ENCODE peak calls at places on chromosomes 4 and X, in ten cellular contexts. V is OCI-LY7, C is NB4, L is GM06990, P is H9, Y is cardiac fibroblast, T is fibroblast of pulmonary artery, K is AG09319, Q is WTC11, D is coronary artery. S is an unnamed sample.

GRCh38 chr4:111890412-111890811 is 254.8 kb upstream of the FAM241A start:
- DNase-seq in Y (no peak), C (no peak), K (no peak), P (no peak), L (no peak), D (no peak), V (no peak), T (no peak), Q (no peak), S (no peak)

GRCh38 chrX:28324306-28324705 is 262.9 kb upstream of the IL1RAPL1 start:
- DNase-seq in K (no peak), Q (no peak), V (no peak), Y (no peak), D (no peak), C (no peak), P (no peak), L (no peak), T (no peak), S (no peak)

GRCh38 chr4:4182835-4183568 is 43.7 kb downstream of the OTOP1 start:
- DNase-seq in K (no peak), Y (peak; percentile 17), Q (peak; percentile 79), V (peak; percentile 58), P (peak; percentile 79), L (peak; percentile 12), D (no peak), C (peak; percentile 52), T (peak; percentile 15), S (peak; percentile 27)

GRCh38 chrX:87571965-87572364 is 54.4 kb downstream of the KLHL4 start:
- DNase-seq in Q (no peak), C (no peak), T (peak; percentile 23), Y (peak; percentile 20), K (no peak), P (no peak), L (no peak), D (no peak), V (no peak), S (peak; percentile 27)

GRCh38 chrX:14616301-14616700 is 87.0 kb downstream of the GLRA2 start:
- DNase-seq in L (no peak), K (no peak), T (peak; percentile 3), Q (no peak), V (no peak), Y (peak; percentile 3), P (no peak), D (no peak), C (no peak), S (no peak)

GRCh38 chr4:147423229-147423628 is 57.7 kb upstream of the EDNRA start:
- DNase-seq in Q (no peak), C (no peak), D (no peak), Y (no peak), K (no peak), V (no peak), P (no peak), T (no peak), L (no peak), S (no peak)

GRCh38 chr4:3250438-3250955 is 1.5 kb downstream of the MSANTD1 start:
- DNase-seq in K (no peak), D (no peak), C (no peak), Y (no peak), P (peak; percentile 83), Q (peak; percentile 71), T (no peak), V (no peak), L (no peak), S (no peak)

GRCh38 chrX:15468036-15468435 is 25.1 kb downstream of the PIR start:
- DNase-seq in C (peak; percentile 46), L (no peak), K (peak; percentile 44), V (peak; percentile 45), T (peak; percentile 72), P (no peak), D (no peak), Q (no peak), Y (peak; percentile 69), S (peak; percentile 67)

DNA sequence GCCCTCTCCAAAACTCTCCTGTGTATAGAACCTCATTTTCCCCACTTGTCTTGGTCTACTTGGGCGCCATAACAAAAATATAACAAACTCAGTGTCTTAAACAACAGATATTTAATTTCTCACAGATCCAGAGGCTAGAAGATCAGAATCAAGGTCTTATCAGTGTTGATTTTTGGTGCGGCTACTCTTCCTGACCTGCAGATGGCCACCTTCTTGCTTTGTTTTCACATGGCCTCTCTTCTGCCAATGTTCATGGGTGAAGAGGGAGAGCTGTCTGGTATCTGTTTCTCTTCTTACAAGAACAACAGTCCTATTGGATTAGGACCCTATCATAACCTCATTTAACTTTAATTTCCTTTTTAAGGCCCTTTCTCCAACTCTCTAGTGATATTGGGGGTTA is 177.3 kb downstream of the PABPC4L start:
- DNase-seq in T (peak; percentile 17), Y (peak; percentile 5), V (peak; percentile 0), K (no peak), D (no peak), P (no peak), Q (no peak), L (no peak), C (peak; percentile 32), S (peak; percentile 38)
- TF ChIP-seq CTCF in T (peak; percentile 24), Y (no peak), V (peak; percentile 23), K (peak; percentile 4), D (no peak), P (peak; percentile 69), Q (no peak), L (no peak), C (peak; percentile 34), S (no peak)

GRCh38 chr4:184400891-184401290 is 73.5 kb downstream of the IRF2 start:
- DNase-seq in Y (no peak), C (no peak), P (no peak), T (no peak), V (no peak), Q (no peak), D (no peak), L (no peak), K (no peak), S (peak; percentile 81)

GRCh38 chr4:184401397-184402171 is 72.8 kb downstream of the IRF2 start:
- DNase-seq in T (no peak), Y (no peak), K (no peak), C (no peak), L (no peak), P (peak; percentile 58), Q (peak; percentile 25), V (no peak), D (no peak), S (no peak)

GRCh38 chr4:184399505-184399893 is 74.9 kb downstream of the IRF2 start:
- DNase-seq in Q (no peak), C (no peak), Y (peak; percentile 38), P (no peak), K (no peak), D (no peak), T (peak; percentile 29), L (no peak), V (no peak), S (no peak)

GRCh38 chr4:184398741-184399504 is 75.4 kb downstream of the IRF2 start:
- DNase-seq in T (no peak), Q (no peak), C (no peak), P (no peak), V (no peak), Y (no peak), K (no peak), D (peak; percentile 63), L (no peak), S (no peak)

GRCh38 chr4:184400375-184400870 is 73.9 kb downstream of the IRF2 start:
- DNase-seq in Y (peak; percentile 94), K (peak; percentile 91), Q (no peak), C (no peak), L (no peak), P (no peak), D (no peak), V (no peak), T (peak; percentile 97), S (peak; percentile 95)
- TF ChIP-seq CTCF in Y (peak; percentile 48), K (peak; percentile 40), Q (no peak), C (no peak), L (no peak), P (no peak), D (no peak), V (no peak), T (peak; percentile 47), S (no peak)

GRCh38 chr4:122577189-122577553 is 43.7 kb downstream of the IL21 start:
- DNase-seq in K (no peak), Y (no peak), L (no peak), Q (no peak), C (no peak), D (no peak), V (no peak), T (no peak), P (no peak), S (no peak)

GRCh38 chr4:122577808-122578781 is 42.8 kb downstream of the IL21 start:
- DNase-seq in K (no peak), P (no peak), D (no peak), C (peak; percentile 82), T (peak; percentile 62), Q (peak; percentile 63), Y (peak; percentile 54), L (no peak), V (peak; percentile 48), S (peak; percentile 78)

GRCh38 chr4:122576261-122577188 is 44.3 kb downstream of the IL21 start:
- DNase-seq in L (no peak), V (peak; percentile 35), Q (no peak), K (peak; percentile 11), C (peak; percentile 46), Y (peak; percentile 66), T (peak; percentile 75), P (no peak), D (no peak), S (peak; percentile 74)
- TF ChIP-seq CTCF in L (peak; percentile 51), V (peak; percentile 79), Q (peak; percentile 19), K (peak; percentile 56), C (peak; percentile 27), Y (peak; percentile 52), T (peak; percentile 70), P (peak; percentile 81), D (peak; percentile 20), S (peak; percentile 63)

GRCh38 chr4:25856756-25857155 is 6.0 kb downstream of the SEL1L3 start:
- DNase-seq in D (no peak), P (no peak), C (no peak), K (peak; percentile 14), Q (no peak), Y (peak; percentile 78), L (no peak), T (peak; percentile 86), V (no peak), S (peak; percentile 35)

GRCh38 chr4:25860586-25861421 is 2.0 kb downstream of the SEL1L3 start:
- DNase-seq in K (no peak), T (peak; percentile 63), Q (no peak), L (no peak), P (no peak), Y (peak; percentile 31), C (peak; percentile 84), V (peak; percentile 73), D (no peak), S (peak; percentile 78)

GRCh38 chr4:25859429-25860148 is 3.2 kb downstream of the SEL1L3 start:
- DNase-seq in T (peak; percentile 14), V (peak; percentile 80), K (no peak), P (no peak), Y (no peak), D (no peak), Q (no peak), L (no peak), C (peak; percentile 47), S (no peak)

GRCh38 chr4:25857851-25858400 is 4.9 kb downstream of the SEL1L3 start:
- DNase-seq in T (no peak), Y (no peak), K (no peak), P (no peak), Q (no peak), V (no peak), D (no peak), L (no peak), C (no peak), S (no peak)

DNA sequence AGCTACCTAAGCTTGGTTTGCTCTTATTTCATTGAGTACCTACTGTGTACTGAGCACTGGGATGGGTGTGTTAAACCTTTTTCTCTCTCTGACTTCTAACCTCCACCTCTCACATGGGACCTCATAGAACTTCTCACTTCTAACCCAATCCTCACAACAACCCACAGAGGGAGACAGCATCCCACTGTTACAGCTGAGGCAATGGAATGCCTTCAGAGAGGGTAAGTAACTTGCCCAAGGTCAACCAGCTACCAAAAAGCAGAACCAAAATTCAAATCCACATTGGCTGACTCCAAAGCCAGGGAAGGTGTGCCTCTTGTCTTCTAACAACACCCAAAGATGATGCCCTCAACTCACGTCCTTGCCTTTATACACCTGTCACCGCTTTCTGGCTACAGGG is 5.4 kb downstream of the SEL1L3 start:
- DNase-seq in L (no peak), K (no peak), C (peak; percentile 35), T (peak; percentile 39), V (peak; percentile 51), Q (no peak), Y (no peak), D (no peak), P (no peak), S (peak; percentile 18)
- TF ChIP-seq CTCF in L (peak; percentile 22), K (no peak), C (peak; percentile 11), T (peak; percentile 36), V (peak; percentile 75), Q (no peak), Y (peak; percentile 13), D (no peak), P (peak; percentile 46), S (no peak)

S was measured in MCF 10A.